ENCODE peak calls at places on chromosomes 11 and 22, in four cellular contexts. Z is WTC11, X is GM12878, A is HepG2. W is an unnamed sample.

GRCh38 chr11:61041755-61042518 is 60.4 kb upstream of the CD5 start:
- DNase-seq in X (no peak), A (no peak), Z (peak), W (no peak)

GRCh38 chr11:32487270-32487669 is 51.9 kb upstream of the WT1 start:
- DNase-seq in A (no peak), Z (peak), X (no peak), W (peak)

GRCh38 chr11:109033627-109034340 is 368.9 kb downstream of the DDX10 start:
- DNase-seq in Z (no peak), A (no peak), X (no peak), W (no peak)

GRCh38 chr22:44045171-44045570 is 21.1 kb downstream of the PARVB start:
- DNase-seq in X (no peak), A (no peak), Z (no peak), W (no peak)

GRCh38 chr11:2801711-2802388 is 83.7 kb downstream of the CDKN1C start:
- DNase-seq in Z (peak), X (no peak), A (no peak), W (no peak)

GRCh38 chr11:72706579-72706978 is 32.4 kb upstream of the PDE2A start:
- DNase-seq in A (no peak), X (no peak), Z (no peak), W (no peak)

GRCh38 chr11:33620423-33621120 is 80.1 kb downstream of the C11orf91 start:
- DNase-seq in Z (no peak), X (no peak), A (no peak), W (no peak)

GRCh38 chr11:69707156-69707555 is 3.3 kb upstream of the FGF19 start:
- DNase-seq in Z (peak), A (no peak), X (no peak), W (peak)

GRCh38 chr11:121367434-121367833 is 74.9 kb downstream of the SC5D start:
- DNase-seq in A (no peak), Z (no peak), X (peak), W (no peak)

GRCh38 chr11:84316866-84317560 is 1030.8 kb upstream of the CCDC90B start:
- DNase-seq in A (no peak), X (no peak), Z (no peak), W (no peak)

GRCh38 chr11:47409440-47410403 is 1.3 kb downstream of the SLC39A13 start:
- DNase-seq in X (no peak), Z (no peak), A (no peak), W (no peak)

GRCh38 chr11:103727262-103727661 is 309.2 kb upstream of the DDI1 start:
- DNase-seq in Z (no peak), A (no peak), X (no peak), W (no peak)

GRCh38 chr11:29260939-29261705 is 755.7 kb downstream of the KCNA4 start:
- DNase-seq in Z (no peak), X (no peak), A (peak), W (no peak)
- TF ChIP-seq CBFB in Z (no peak), X (no peak), A (no peak), W (no peak)

GRCh38 chr22:41197046-41197807 is 7.9 kb upstream of the L3MBTL2 start:
- DNase-seq in X (no peak), Z (peak), A (peak), W (peak)
- TF ChIP-seq CBFB in X (no peak), Z (no peak), A (peak), W (no peak)

GRCh38 chr11:66315498-66315885 is 1.4 kb downstream of the CD248 start:
- DNase-seq in X (no peak), A (no peak), Z (no peak), W (no peak)
- TF ChIP-seq CBFB in X (no peak), A (no peak), Z (no peak), W (no peak)

GRCh38 chr11:5004429-5005274 is 10.0 kb downstream of the OR51L1 start:
- DNase-seq in X (no peak), Z (peak), A (peak), W (peak)
- TF ChIP-seq CBFB in X (no peak), Z (no peak), A (no peak), W (no peak)